ENCODE peak calls at places on chromosomes 4 and X, in four cellular contexts. B is neural progenitor cell, N is Peyer's patch, M is kidney. P is an unnamed sample.

GRCh38 chr4:55035892-55036291 is 89.5 kb downstream of the KDR start:
- DNase-seq in N (no peak), B (no peak), M (no peak), P (no peak)

GRCh38 chr4:36273276-36273675 is 8.1 kb upstream of the DTHD1 start:
- DNase-seq in B (no peak), M (no peak), N (no peak), P (no peak)

GRCh38 chr4:38034986-38035882 is 75.0 kb downstream of the PTTG2 start:
- DNase-seq in M (no peak), B (peak), N (peak), P (peak)

GRCh38 chr4:88765729-88766128 is 68.1 kb upstream of the NAP1L5 start:
- DNase-seq in N (no peak), M (no peak), B (no peak), P (no peak)

GRCh38 chr4:184768296-184768695 is 34.4 kb upstream of the CENPU start:
- DNase-seq in N (no peak), M (no peak), B (no peak), P (no peak)

GRCh38 chrX:135086197-135086854 is 34.0 kb downstream of the ETDB start:
- DNase-seq in N (no peak), M (no peak), B (peak), P (peak)

GRCh38 chrX:133414399-133415275 is 652 bp downstream of the GPC4 start:
- DNase-seq in B (peak), N (no peak), M (peak), P (no peak)

GRCh38 chrX:125436855-125437254 is 117.2 kb downstream of the TEX13C start:
- DNase-seq in M (no peak), B (peak), N (no peak), P (no peak)

GRCh38 chr4:85725727-85726170 is 250.8 kb downstream of the ARHGAP24 start:
- DNase-seq in B (no peak), M (peak), N (peak), P (peak)

GRCh38 chr4:41410049-41410448 is 127.9 kb upstream of the LIMCH1 start:
- DNase-seq in N (no peak), M (no peak), B (no peak), P (no peak)

GRCh38 chrX:17412692-17413091 is 37.7 kb downstream of the NHS start:
- DNase-seq in N (no peak), B (no peak), M (no peak), P (no peak)

GRCh38 chrX:4485917-4486316 is 772.5 kb upstream of the PRKX start:
- DNase-seq in M (no peak), N (no peak), B (no peak), P (no peak)

GRCh38 chrX:94662665-94663064 is 988.7 kb downstream of the FAM133A start:
- DNase-seq in M (no peak), N (no peak), B (peak), P (no peak)

GRCh38 chr4:86957214-86957613 is 22.4 kb downstream of the AFF1 start:
- DNase-seq in M (no peak), B (no peak), N (no peak), P (peak)

GRCh38 chrX:155052738-155053498 is 18.0 kb downstream of the CMC4 start:
- DNase-seq in N (no peak), M (peak), B (no peak), P (no peak)

GRCh38 chrX:110182865-110183264 is 135.0 kb downstream of the AMMECR1 start:
- DNase-seq in N (no peak), M (no peak), B (no peak), P (no peak)

GRCh38 chrX:118325453-118325852 is 20.5 kb upstream of the WDR44 start:
- DNase-seq in N (no peak), M (no peak), B (no peak), P (peak)
- TF ChIP-seq CTCF in N (no peak), M (peak), B (peak), P (peak)

GRCh38 chr4:142883433-142883832 is 37.3 kb upstream of the INPP4B start:
- DNase-seq in N (no peak), B (peak), M (no peak), P (no peak)
- TF ChIP-seq CTCF in N (no peak), B (peak), M (no peak), P (peak)

GRCh38 chr4:26992657-26993361 is 132.2 kb downstream of the STIM2 start:
- DNase-seq in B (no peak), N (peak), M (no peak), P (peak)
- TF ChIP-seq CTCF in B (no peak), N (no peak), M (no peak), P (no peak)

GRCh38 chrX:107450823-107451509 is 1.5 kb downstream of the FRMPD3 start:
- DNase-seq in M (no peak), N (no peak), B (peak), P (no peak)
- TF ChIP-seq CTCF in M (no peak), N (no peak), B (peak), P (peak)

GRCh38 chr4:77877771-77878170 is 15.1 kb downstream of the MRPL1 start:
- DNase-seq in N (no peak), M (no peak), B (no peak), P (no peak)

GRCh38 chr4:77877167-77877566 is 14.5 kb downstream of the MRPL1 start:
- DNase-seq in M (no peak), B (no peak), N (no peak), P (no peak)

GRCh38 chr4:77880784-77881183 is 18.2 kb downstream of the MRPL1 start:
- DNase-seq in M (no peak), N (no peak), B (no peak), P (no peak)

GRCh38 chr4:77878176-77878575 is 15.5 kb downstream of the MRPL1 start:
- DNase-seq in B (no peak), N (no peak), M (no peak), P (no peak)

GRCh38 chr4:77881460-77882295 is 19.0 kb downstream of the MRPL1 start:
- DNase-seq in B (no peak), M (no peak), N (no peak), P (no peak)
- TF ChIP-seq CTCF in B (no peak), M (no peak), N (no peak), P (no peak)